ENCODE peak calls at places on chromosomes 2 and 18, in four cellular contexts. One of them, this sample, is unnamed.

GRCh38 chr2:172888704-172889103 is 153.1 kb downstream of the RAPGEF4 start:
- DNase-seq in Daoy: no peak
- DNase-seq in T-helper 9 cell: no peak
- DNase-seq in epithelial cell of esophagus: no peak
- DNase-seq in this sample: no peak

GRCh38 chr2:120761911-120762310 is 26.2 kb downstream of the GLI2 start:
- DNase-seq in Daoy: no peak
- DNase-seq in T-helper 9 cell: no peak
- DNase-seq in epithelial cell of esophagus: no peak
- DNase-seq in this sample: no peak

GRCh38 chr2:74199871-74200305 is 1.5 kb downstream of the MTHFD2 start:
- DNase-seq in Daoy: peak; percentile 3
- DNase-seq in T-helper 9 cell: no peak
- DNase-seq in epithelial cell of esophagus: no peak
- DNase-seq in this sample: no peak

GRCh38 chr18:77000527-77000926 is 132.1 kb downstream of the MBP start:
- DNase-seq in Daoy: peak; percentile 30
- DNase-seq in T-helper 9 cell: peak; percentile 54
- DNase-seq in epithelial cell of esophagus: peak; percentile 48
- DNase-seq in this sample: peak; percentile 31

GRCh38 chr18:45221363-45221762 is 393.9 kb upstream of the SLC14A2 start:
- DNase-seq in Daoy: no peak
- DNase-seq in T-helper 9 cell: no peak
- DNase-seq in epithelial cell of esophagus: peak; percentile 53
- DNase-seq in this sample: peak; percentile 74

GRCh38 chr2:241636983-241637232 is at the start of gene THAP4:
- DNase-seq in Daoy: peak; percentile 82
- DNase-seq in T-helper 9 cell: peak; percentile 48
- DNase-seq in epithelial cell of esophagus: peak; percentile 73
- DNase-seq in this sample: peak; percentile 73

GRCh38 chr18:49859006-49859359 is 45.6 kb upstream of the ACAA2 start:
- DNase-seq in Daoy: no peak
- DNase-seq in T-helper 9 cell: no peak
- DNase-seq in epithelial cell of esophagus: no peak
- DNase-seq in this sample: no peak

GRCh38 chr18:21996261-21996892 is 173.0 kb upstream of the GATA6 start:
- DNase-seq in Daoy: peak; percentile 7
- DNase-seq in T-helper 9 cell: no peak
- DNase-seq in epithelial cell of esophagus: peak; percentile 35
- DNase-seq in this sample: no peak

GRCh38 chr2:239289545-239289944 is 111.3 kb downstream of the HDAC4 start:
- DNase-seq in Daoy: no peak
- DNase-seq in T-helper 9 cell: no peak
- DNase-seq in epithelial cell of esophagus: no peak
- DNase-seq in this sample: no peak

GRCh38 chr2:218806346-218806978 is 24.5 kb downstream of the CYP27A1 start:
- DNase-seq in Daoy: peak; percentile 96
- DNase-seq in T-helper 9 cell: no peak
- DNase-seq in epithelial cell of esophagus: peak; percentile 89
- DNase-seq in this sample: peak; percentile 99

GRCh38 chr2:20589975-20590703 is 60.8 kb downstream of the HS1BP3 start:
- DNase-seq in Daoy: peak; percentile 75
- DNase-seq in T-helper 9 cell: no peak
- DNase-seq in epithelial cell of esophagus: peak; percentile 56
- DNase-seq in this sample: peak; percentile 81

GRCh38 chr2:54597153-54597827 is 126.2 kb upstream of the EML6 start:
- DNase-seq in Daoy: no peak
- DNase-seq in T-helper 9 cell: no peak
- DNase-seq in epithelial cell of esophagus: no peak
- DNase-seq in this sample: no peak

GRCh38 chr2:218658671-218659257 is 659 bp downstream of the ZNF142 start:
- DNase-seq in Daoy: peak; percentile 52
- DNase-seq in T-helper 9 cell: peak; percentile 11
- DNase-seq in epithelial cell of esophagus: peak; percentile 76
- DNase-seq in this sample: peak; percentile 51

GRCh38 chr18:13530879-13531387 is 195.4 kb downstream of the FAM210A start:
- DNase-seq in Daoy: peak; percentile 39
- DNase-seq in T-helper 9 cell: no peak
- DNase-seq in epithelial cell of esophagus: no peak
- DNase-seq in this sample: peak; percentile 23

GRCh38 chr2:168961450-168962229 is 60.5 kb downstream of the G6PC2 start:
- DNase-seq in Daoy: peak; percentile 68
- DNase-seq in T-helper 9 cell: no peak
- DNase-seq in epithelial cell of esophagus: peak; percentile 84
- DNase-seq in this sample: peak; percentile 66

GRCh38 chr2:19350678-19351401 is 7.6 kb downstream of the OSR1 start:
- DNase-seq in Daoy: no peak
- DNase-seq in T-helper 9 cell: no peak
- DNase-seq in epithelial cell of esophagus: no peak
- DNase-seq in this sample: no peak

GRCh38 chr2:105338020-105338385 is 663 bp downstream of the C2orf49 start:
- DNase-seq in Daoy: no peak
- DNase-seq in T-helper 9 cell: no peak
- DNase-seq in epithelial cell of esophagus: no peak
- DNase-seq in this sample: no peak

GRCh38 chr2:238569415-238570195 is 142.9 kb downstream of the ASB1 start:
- DNase-seq in Daoy: no peak
- DNase-seq in T-helper 9 cell: no peak
- DNase-seq in epithelial cell of esophagus: no peak
- DNase-seq in this sample: no peak

GRCh38 chr2:157523270-157524059 is 79.6 kb upstream of the CYTIP start:
- DNase-seq in Daoy: no peak
- DNase-seq in T-helper 9 cell: no peak
- DNase-seq in epithelial cell of esophagus: no peak
- DNase-seq in this sample: no peak

GRCh38 chr2:101440127-101440738 is 34.7 kb downstream of the RFX8 start:
- DNase-seq in Daoy: peak; percentile 74
- DNase-seq in T-helper 9 cell: no peak
- DNase-seq in epithelial cell of esophagus: no peak
- DNase-seq in this sample: peak; percentile 83

GRCh38 chr2:191754103-191754502 is 76.2 kb downstream of the NABP1 start:
- DNase-seq in Daoy: no peak
- DNase-seq in T-helper 9 cell: no peak
- DNase-seq in epithelial cell of esophagus: no peak
- DNase-seq in this sample: no peak

GRCh38 chr2:173122936-173123335 is 47.3 kb downstream of the MAP3K20 start:
- DNase-seq in Daoy: no peak
- DNase-seq in T-helper 9 cell: no peak
- DNase-seq in epithelial cell of esophagus: no peak
- DNase-seq in this sample: no peak

GRCh38 chr2:201964011-201964410 is 69.6 kb upstream of the FZD7 start:
- DNase-seq in Daoy: no peak
- DNase-seq in T-helper 9 cell: no peak
- DNase-seq in epithelial cell of esophagus: no peak
- DNase-seq in this sample: no peak

GRCh38 chr2:86044614-86045013 is 61.1 kb downstream of the POLR1A start:
- DNase-seq in Daoy: no peak
- DNase-seq in T-helper 9 cell: no peak
- DNase-seq in epithelial cell of esophagus: no peak
- DNase-seq in this sample: no peak

GRCh38 chr18:46283895-46284295 is 179.7 kb downstream of the HAUS1 start:
- DNase-seq in Daoy: no peak
- DNase-seq in T-helper 9 cell: no peak
- DNase-seq in epithelial cell of esophagus: no peak
- DNase-seq in this sample: no peak

GRCh38 chr2:202135111-202135874 is 62.2 kb downstream of the KIAA2012 start:
- DNase-seq in Daoy: peak; percentile 75
- DNase-seq in T-helper 9 cell: no peak
- DNase-seq in epithelial cell of esophagus: peak; percentile 61
- DNase-seq in this sample: peak; percentile 89

GRCh38 chr2:161775971-161776370 is 151.8 kb downstream of the SLC4A10 start:
- DNase-seq in Daoy: no peak
- DNase-seq in T-helper 9 cell: no peak
- DNase-seq in epithelial cell of esophagus: no peak
- DNase-seq in this sample: no peak

GRCh38 chr2:223078482-223078881 is 26.5 kb downstream of the KCNE4 start:
- DNase-seq in Daoy: no peak
- DNase-seq in T-helper 9 cell: no peak
- DNase-seq in epithelial cell of esophagus: no peak
- DNase-seq in this sample: no peak

GRCh38 chr2:8344725-8345124 is 337.1 kb upstream of the ID2 start:
- DNase-seq in Daoy: no peak
- DNase-seq in T-helper 9 cell: no peak
- DNase-seq in epithelial cell of esophagus: no peak
- DNase-seq in this sample: no peak

GRCh38 chr2:16322308-16323130 is 343.1 kb downstream of the CYRIA start:
- DNase-seq in Daoy: no peak
- DNase-seq in T-helper 9 cell: no peak
- DNase-seq in epithelial cell of esophagus: no peak
- DNase-seq in this sample: no peak

This sample was measured in RPMI7951.